ENCODE peak calls at places on chromosome 4, in four cellular contexts. One of them, this sample, is unnamed.
A peak's percentile ranks its signal among the peaks of the same experiment; 100 is the strongest.

GRCh38 chr4:122412547-122412946 is 33.7 kb downstream of the ADAD1 start:
- DNase-seq in WTC11: no peak
- DNase-seq in K562: peak; percentile 7
- DNase-seq in H1: no peak
- DNase-seq in this sample: no peak

GRCh38 chr4:140135529-140136021 is 18.4 kb downstream of the MAML3 start:
- DNase-seq in WTC11: no peak
- DNase-seq in K562: no peak
- DNase-seq in H1: no peak
- DNase-seq in this sample: peak; percentile 84

GRCh38 chr4:184400375-184400870 is 73.9 kb downstream of the IRF2 start:
- DNase-seq in WTC11: no peak
- DNase-seq in K562: no peak
- DNase-seq in H1: no peak
- DNase-seq in this sample: no peak

GRCh38 chr4:8228319-8229250 is 29.5 kb downstream of the SH3TC1 start:
- DNase-seq in WTC11: no peak
- DNase-seq in K562: peak; percentile 58
- DNase-seq in H1: no peak
- DNase-seq in this sample: no peak

GRCh38 chr4:28677808-28678207 is 1817.2 kb downstream of the STIM2 start:
- DNase-seq in WTC11: no peak
- DNase-seq in K562: no peak
- DNase-seq in H1: no peak
- DNase-seq in this sample: no peak

GRCh38 chr4:174522183-174523002 is at the start of gene HPGD:
- DNase-seq in WTC11: peak; percentile 62
- DNase-seq in K562: peak; percentile 25
- DNase-seq in H1: peak; percentile 15
- DNase-seq in this sample: peak; percentile 66

GRCh38 chr4:73414936-73415271 is 10.8 kb downstream of the ALB start:
- DNase-seq in WTC11: no peak
- DNase-seq in K562: no peak
- DNase-seq in H1: no peak
- DNase-seq in this sample: no peak

GRCh38 chr4:145694929-145695328 is 15.0 kb downstream of the C4orf51 start:
- DNase-seq in WTC11: no peak
- DNase-seq in K562: no peak
- DNase-seq in H1: no peak
- DNase-seq in this sample: no peak

GRCh38 chr4:90127223-90127705 is at the start of gene CCSER1:
- DNase-seq in WTC11: peak; percentile 51
- DNase-seq in K562: no peak
- DNase-seq in H1: no peak
- DNase-seq in this sample: peak; percentile 90

GRCh38 chr4:175377203-175377602 is 434.9 kb downstream of the GPM6A start:
- DNase-seq in WTC11: no peak
- DNase-seq in K562: no peak
- DNase-seq in H1: no peak
- DNase-seq in this sample: no peak

GRCh38 chr4:121070274-121070673 is 2.1 kb downstream of the NDNF start:
- DNase-seq in WTC11: peak; percentile 40
- DNase-seq in K562: no peak
- DNase-seq in H1: no peak
- DNase-seq in this sample: no peak

GRCh38 chr4:112279025-112279881 is 6.5 kb downstream of the TIFA start:
- DNase-seq in WTC11: no peak
- DNase-seq in K562: no peak
- DNase-seq in H1: no peak
- DNase-seq in this sample: no peak

GRCh38 chr4:153233761-153234371 is 29.6 kb downstream of the TRIM2 start:
- DNase-seq in WTC11: no peak
- DNase-seq in K562: no peak
- DNase-seq in H1: no peak
- DNase-seq in this sample: no peak

GRCh38 chr4:114926508-114926907 is 186.9 kb downstream of the NDST4 start:
- DNase-seq in WTC11: no peak
- DNase-seq in K562: no peak
- DNase-seq in H1: no peak
- DNase-seq in this sample: no peak

GRCh38 chr4:22984390-22984789 is 291.7 kb downstream of the GBA3 start:
- DNase-seq in WTC11: no peak
- DNase-seq in K562: no peak
- DNase-seq in H1: no peak
- DNase-seq in this sample: no peak

GRCh38 chr4:152115794-152116193 is 355.0 kb upstream of the GATB start:
- DNase-seq in WTC11: no peak
- DNase-seq in K562: no peak
- DNase-seq in H1: no peak
- DNase-seq in this sample: no peak

GRCh38 chr4:47809654-47810203 is 28.1 kb downstream of the CORIN start:
- DNase-seq in WTC11: no peak
- DNase-seq in K562: no peak
- DNase-seq in H1: no peak
- DNase-seq in this sample: no peak

GRCh38 chr4:73735231-73735630 is 5.1 kb upstream of the CXCL8 start:
- DNase-seq in WTC11: no peak
- DNase-seq in K562: no peak
- DNase-seq in H1: no peak
- DNase-seq in this sample: no peak

GRCh38 chr4:98363431-98363830 is 102.2 kb downstream of the RAP1GDS1 start:
- DNase-seq in WTC11: no peak
- DNase-seq in K562: no peak
- DNase-seq in H1: no peak
- DNase-seq in this sample: no peak

GRCh38 chr4:124095596-124095995 is 616.9 kb downstream of the ANKRD50 start:
- DNase-seq in WTC11: no peak
- DNase-seq in K562: no peak
- DNase-seq in H1: no peak
- DNase-seq in this sample: no peak

GRCh38 chr4:135838889-135839288 is 1637.3 kb upstream of the PABPC4L start:
- DNase-seq in WTC11: no peak
- DNase-seq in K562: no peak
- DNase-seq in H1: no peak
- DNase-seq in this sample: no peak

GRCh38 chr4:187256897-187257296 is 533.2 kb upstream of the FAT1 start:
- DNase-seq in WTC11: no peak
- DNase-seq in K562: no peak
- DNase-seq in H1: no peak
- DNase-seq in this sample: no peak
- TF ChIP-seq TEAD4 in WTC11: no peak
- TF ChIP-seq TEAD4 in K562: no peak
- TF ChIP-seq TEAD4 in H1: no peak
- TF ChIP-seq TEAD4 in this sample: no peak

GRCh38 chr4:108685036-108685686 is 34.8 kb downstream of the OSTC start:
- DNase-seq in WTC11: no peak
- DNase-seq in K562: no peak
- DNase-seq in H1: no peak
- DNase-seq in this sample: no peak

GRCh38 chr4:108681321-108681809 is 31.0 kb downstream of the OSTC start:
- DNase-seq in WTC11: no peak
- DNase-seq in K562: no peak
- DNase-seq in H1: no peak
- DNase-seq in this sample: no peak

DNA sequence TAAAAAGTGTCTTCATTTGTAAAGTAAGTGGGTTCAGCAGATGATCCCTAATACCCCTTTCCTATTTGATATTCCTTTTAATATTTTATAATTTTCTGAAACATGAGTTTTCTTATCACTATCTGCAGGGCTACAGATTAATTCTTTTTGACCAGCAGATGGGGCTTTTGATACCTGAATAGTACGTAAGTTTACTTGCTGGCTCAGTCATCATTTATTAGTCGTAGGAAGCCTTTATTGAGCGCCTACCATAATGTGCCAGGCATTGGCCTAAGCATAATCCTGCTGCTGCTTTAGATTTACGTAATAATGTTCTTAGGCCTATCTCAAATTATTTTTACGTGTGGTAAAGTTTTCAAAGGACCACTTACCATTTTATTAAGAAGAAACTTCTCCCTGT is 33.1 kb downstream of the OSTC start:
- DNase-seq in WTC11: no peak
- DNase-seq in K562: no peak
- DNase-seq in H1: no peak
- DNase-seq in this sample: peak; percentile 8
- TF ChIP-seq TEAD4 in WTC11: no peak
- TF ChIP-seq TEAD4 in K562: no peak
- TF ChIP-seq TEAD4 in H1: no peak
- TF ChIP-seq TEAD4 in this sample: no peak

DNA sequence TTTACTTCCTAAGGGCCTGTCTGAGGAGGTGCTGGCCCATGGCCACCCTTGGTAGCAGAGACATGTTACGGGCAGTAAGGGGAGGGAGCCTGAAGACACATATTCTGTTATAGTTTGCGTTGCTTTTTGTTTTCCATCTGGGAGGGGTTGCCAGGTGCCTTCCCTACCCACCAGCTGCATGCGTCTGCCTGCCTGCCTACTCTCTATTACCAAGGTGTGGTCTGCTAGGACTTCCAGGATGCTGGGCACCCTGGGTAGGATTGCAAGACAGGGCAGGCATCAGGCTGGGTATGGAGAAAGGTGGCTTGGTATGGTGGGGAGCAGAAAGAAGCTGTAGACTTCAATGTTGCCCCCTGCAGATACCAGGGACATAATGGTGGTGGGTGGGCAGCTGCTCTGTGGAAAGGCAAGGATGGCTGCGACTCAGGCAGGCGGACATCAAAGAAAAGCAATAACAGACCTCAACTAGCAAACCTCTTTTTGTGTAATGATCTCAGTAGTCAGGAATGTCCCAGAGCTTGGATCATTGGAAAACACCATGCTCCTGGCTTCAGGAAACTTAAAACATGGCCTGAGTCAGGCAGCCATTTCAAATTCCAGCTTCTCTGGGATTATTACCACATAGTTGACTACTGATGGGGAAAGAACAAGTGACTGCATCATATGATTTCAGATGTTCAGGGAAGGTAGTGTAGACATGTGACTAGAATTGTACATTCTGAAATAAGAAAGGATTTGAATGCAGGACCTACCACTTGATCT is 67.8 kb downstream of the HOPX start:
- DNase-seq in WTC11: no peak
- DNase-seq in K562: no peak
- DNase-seq in H1: no peak
- DNase-seq in this sample: no peak
- TF ChIP-seq TEAD4 in WTC11: no peak
- TF ChIP-seq TEAD4 in K562: no peak
- TF ChIP-seq TEAD4 in H1: no peak
- TF ChIP-seq TEAD4 in this sample: no peak

GRCh38 chr4:116357758-116358157 is 727.6 kb downstream of the TRAM1L1 start:
- DNase-seq in WTC11: no peak
- DNase-seq in K562: no peak
- DNase-seq in H1: no peak
- DNase-seq in this sample: no peak
- TF ChIP-seq TEAD4 in WTC11: no peak
- TF ChIP-seq TEAD4 in K562: no peak
- TF ChIP-seq TEAD4 in H1: no peak
- TF ChIP-seq TEAD4 in this sample: no peak

GRCh38 chr4:143025111-143025704 is 159.5 kb upstream of the USP38 start:
- DNase-seq in WTC11: peak; percentile 40
- DNase-seq in K562: no peak
- DNase-seq in H1: no peak
- DNase-seq in this sample: no peak
- TF ChIP-seq TEAD4 in WTC11: no peak
- TF ChIP-seq TEAD4 in K562: no peak
- TF ChIP-seq TEAD4 in H1: no peak
- TF ChIP-seq TEAD4 in this sample: no peak

GRCh38 chr4:88823058-88823919 is 125.7 kb upstream of the NAP1L5 start:
- DNase-seq in WTC11: peak; percentile 63
- DNase-seq in K562: peak; percentile 74
- DNase-seq in H1: peak; percentile 59
- DNase-seq in this sample: peak; percentile 26
- TF ChIP-seq TEAD4 in WTC11: no peak
- TF ChIP-seq TEAD4 in K562: peak; percentile 18
- TF ChIP-seq TEAD4 in H1: no peak
- TF ChIP-seq TEAD4 in this sample: no peak

This sample was measured in SK-N-SH.